ENCODE peak calls at places on chromosomes 5 and 9, in nine cellular contexts. One of them, this sample, is unnamed.

GRCh38 chr5:114412509-114413171 is 50.8 kb downstream of the KCNN2 start:
- DNase-seq in HCT116: peak; percentile 12
- DNase-seq in PC-3: peak; percentile 94
- DNase-seq in right cardiac atrium: no peak
- DNase-seq in stomach: no peak
- DNase-seq in naive thymus-derived CD4-positive, alpha-beta T cell: no peak
- DNase-seq in cardiac muscle cell: peak; percentile 8
- DNase-seq in body of pancreas: no peak
- DNase-seq in lower lobe of right lung: no peak
- DNase-seq in this sample: no peak

GRCh38 chr5:150376799-150377771 is 19.6 kb downstream of the TCOF1 start:
- DNase-seq in HCT116: no peak
- DNase-seq in PC-3: no peak
- DNase-seq in right cardiac atrium: no peak
- DNase-seq in stomach: no peak
- DNase-seq in naive thymus-derived CD4-positive, alpha-beta T cell: no peak
- DNase-seq in cardiac muscle cell: peak; percentile 18
- DNase-seq in body of pancreas: no peak
- DNase-seq in lower lobe of right lung: no peak
- DNase-seq in this sample: no peak

GRCh38 chr5:145198871-145199270 is 636.3 kb downstream of the PRELID2 start:
- DNase-seq in HCT116: no peak
- DNase-seq in PC-3: no peak
- DNase-seq in right cardiac atrium: no peak
- DNase-seq in stomach: no peak
- DNase-seq in naive thymus-derived CD4-positive, alpha-beta T cell: no peak
- DNase-seq in cardiac muscle cell: no peak
- DNase-seq in body of pancreas: no peak
- DNase-seq in lower lobe of right lung: no peak
- DNase-seq in this sample: no peak

GRCh38 chr5:168647083-168647482 is 67.9 kb upstream of the PANK3 start:
- DNase-seq in HCT116: no peak
- DNase-seq in PC-3: peak; percentile 49
- DNase-seq in right cardiac atrium: no peak
- DNase-seq in stomach: no peak
- DNase-seq in naive thymus-derived CD4-positive, alpha-beta T cell: no peak
- DNase-seq in cardiac muscle cell: no peak
- DNase-seq in body of pancreas: no peak
- DNase-seq in lower lobe of right lung: no peak
- DNase-seq in this sample: no peak

GRCh38 chr5:125254267-125254666 is 507.8 kb upstream of the ZNF608 start:
- DNase-seq in HCT116: no peak
- DNase-seq in PC-3: no peak
- DNase-seq in right cardiac atrium: no peak
- DNase-seq in stomach: no peak
- DNase-seq in naive thymus-derived CD4-positive, alpha-beta T cell: no peak
- DNase-seq in cardiac muscle cell: no peak
- DNase-seq in body of pancreas: no peak
- DNase-seq in lower lobe of right lung: no peak
- DNase-seq in this sample: no peak

GRCh38 chr5:42889311-42889933 is 77.7 kb upstream of the SELENOP start:
- DNase-seq in HCT116: peak; percentile 66
- DNase-seq in PC-3: peak; percentile 96
- DNase-seq in right cardiac atrium: peak; percentile 79
- DNase-seq in stomach: peak; percentile 85
- DNase-seq in naive thymus-derived CD4-positive, alpha-beta T cell: peak; percentile 56
- DNase-seq in cardiac muscle cell: peak; percentile 85
- DNase-seq in body of pancreas: peak; percentile 86
- DNase-seq in lower lobe of right lung: peak; percentile 63
- DNase-seq in this sample: peak; percentile 60

GRCh38 chr5:78629590-78629989 is 19.0 kb downstream of the LHFPL2 start:
- DNase-seq in HCT116: no peak
- DNase-seq in PC-3: no peak
- DNase-seq in right cardiac atrium: no peak
- DNase-seq in stomach: no peak
- DNase-seq in naive thymus-derived CD4-positive, alpha-beta T cell: no peak
- DNase-seq in cardiac muscle cell: no peak
- DNase-seq in body of pancreas: no peak
- DNase-seq in lower lobe of right lung: no peak
- DNase-seq in this sample: no peak

GRCh38 chr5:171898379-171898778 is 108.1 kb downstream of the FBXW11 start:
- DNase-seq in HCT116: no peak
- DNase-seq in PC-3: peak; percentile 32
- DNase-seq in right cardiac atrium: no peak
- DNase-seq in stomach: no peak
- DNase-seq in naive thymus-derived CD4-positive, alpha-beta T cell: no peak
- DNase-seq in cardiac muscle cell: no peak
- DNase-seq in body of pancreas: no peak
- DNase-seq in lower lobe of right lung: no peak
- DNase-seq in this sample: no peak

GRCh38 chr5:160555836-160556660 is 134.4 kb downstream of the PTTG1 start:
- DNase-seq in HCT116: no peak
- DNase-seq in PC-3: no peak
- DNase-seq in right cardiac atrium: no peak
- DNase-seq in stomach: no peak
- DNase-seq in naive thymus-derived CD4-positive, alpha-beta T cell: no peak
- DNase-seq in cardiac muscle cell: no peak
- DNase-seq in body of pancreas: no peak
- DNase-seq in lower lobe of right lung: peak; percentile 58
- DNase-seq in this sample: no peak

DNA sequence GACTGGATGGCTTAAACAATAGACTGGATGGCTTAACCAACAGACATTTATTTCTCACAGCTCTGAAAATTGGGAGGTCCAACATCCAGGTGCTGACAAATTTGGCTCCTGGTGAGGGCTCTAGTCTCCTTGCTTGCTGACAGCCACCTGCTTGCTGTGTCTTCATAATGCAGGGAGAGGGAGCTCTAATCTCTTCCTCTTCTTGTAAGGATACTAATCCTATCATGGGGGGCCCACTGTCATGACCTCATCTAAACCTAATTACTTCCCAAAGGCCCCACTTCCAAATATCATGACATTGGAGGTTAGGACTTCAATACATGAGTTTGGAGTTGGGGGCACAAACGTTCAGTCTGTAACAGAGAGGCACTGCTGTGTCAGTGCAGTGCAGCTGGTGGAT is 26.4 kb downstream of the FOXD1 start:
- DNase-seq in HCT116: no peak
- DNase-seq in PC-3: no peak
- DNase-seq in right cardiac atrium: no peak
- DNase-seq in stomach: no peak
- DNase-seq in naive thymus-derived CD4-positive, alpha-beta T cell: no peak
- DNase-seq in cardiac muscle cell: no peak
- DNase-seq in body of pancreas: no peak
- DNase-seq in lower lobe of right lung: no peak
- DNase-seq in this sample: no peak
- H3K27me3 ChIP-seq in HCT116: no peaks in the 10 kb centered on the region
- H3K27me3 ChIP-seq in PC-3: peaks cover 5% of the 10 kb centered on the region
- H3K27me3 ChIP-seq in right cardiac atrium: peaks cover 18% of the 10 kb centered on the region
- H3K27me3 ChIP-seq in stomach: peaks cover 18% of the 10 kb centered on the region
- H3K27me3 ChIP-seq in naive thymus-derived CD4-positive, alpha-beta T cell: peaks cover 20% of the 10 kb centered on the region
- H3K27me3 ChIP-seq in cardiac muscle cell: peaks cover 100% of the 10 kb centered on the region
- H3K27me3 ChIP-seq in body of pancreas: peaks cover 23% of the 10 kb centered on the region
- H3K27me3 ChIP-seq in lower lobe of right lung: peaks cover 95% of the 10 kb centered on the region
- H3K27me3 ChIP-seq in this sample: peaks cover 100% of the 10 kb centered on the region

DNA sequence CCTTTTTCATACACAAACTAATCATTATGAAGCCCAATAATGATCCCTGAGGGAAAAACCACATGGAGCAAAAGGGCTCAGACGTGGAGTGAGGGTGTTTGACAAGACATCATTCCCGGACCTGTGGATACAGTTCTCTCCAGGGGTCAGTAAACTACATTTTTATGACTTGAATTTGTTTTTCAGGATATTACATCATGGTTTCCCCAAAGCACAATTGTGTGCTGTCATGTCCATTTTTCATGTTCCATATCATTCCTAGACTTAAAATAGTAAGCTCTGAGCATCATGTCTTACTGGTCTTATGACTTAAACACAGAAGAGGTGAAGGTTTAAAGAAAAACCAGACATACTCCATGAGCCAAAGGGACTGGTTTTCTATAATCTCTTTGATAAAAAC is 234.4 kb downstream of the PCSK1 start:
- DNase-seq in HCT116: no peak
- DNase-seq in PC-3: no peak
- DNase-seq in right cardiac atrium: no peak
- DNase-seq in stomach: no peak
- DNase-seq in naive thymus-derived CD4-positive, alpha-beta T cell: no peak
- DNase-seq in cardiac muscle cell: peak; percentile 33
- DNase-seq in body of pancreas: no peak
- DNase-seq in lower lobe of right lung: no peak
- DNase-seq in this sample: no peak
- H3K27ac ChIP-seq in HCT116: no peak overlapping the region
- H3K27ac ChIP-seq in PC-3: no peak overlapping the region
- H3K27ac ChIP-seq in right cardiac atrium: no peak overlapping the region
- H3K27ac ChIP-seq in stomach: peak overlapping the region; percentile 61
- H3K27ac ChIP-seq in naive thymus-derived CD4-positive, alpha-beta T cell: no peak overlapping the region
- H3K27ac ChIP-seq in cardiac muscle cell: no peak overlapping the region
- H3K27ac ChIP-seq in body of pancreas: peak overlapping the region; percentile 80
- H3K27ac ChIP-seq in lower lobe of right lung: no peak overlapping the region
- H3K27ac ChIP-seq in this sample: no peak overlapping the region

DNA sequence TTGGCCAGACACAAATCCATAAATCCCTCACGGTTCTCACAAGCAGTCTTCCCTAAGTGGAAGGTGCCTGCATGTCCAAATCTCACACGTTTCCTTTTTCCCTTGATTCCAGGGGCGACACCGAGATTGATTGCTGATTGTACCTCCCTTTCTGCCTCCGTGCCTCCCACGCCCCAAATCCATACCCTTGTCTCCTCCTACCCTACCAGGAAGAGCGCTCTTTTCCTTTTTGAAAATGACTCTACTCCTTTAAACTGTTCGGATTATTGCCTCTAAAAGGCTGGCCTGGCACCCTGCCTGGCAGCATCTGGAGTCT is 4.5 kb downstream of the STC2 start:
- DNase-seq in HCT116: no peak
- DNase-seq in PC-3: no peak
- DNase-seq in right cardiac atrium: no peak
- DNase-seq in stomach: no peak
- DNase-seq in naive thymus-derived CD4-positive, alpha-beta T cell: no peak
- DNase-seq in cardiac muscle cell: no peak
- DNase-seq in body of pancreas: no peak
- DNase-seq in lower lobe of right lung: no peak
- DNase-seq in this sample: no peak
- H3K4me3 ChIP-seq in HCT116: no peak overlapping the region
- H3K4me3 ChIP-seq in PC-3: no peak overlapping the region
- H3K4me3 ChIP-seq in right cardiac atrium: no peak overlapping the region
- H3K4me3 ChIP-seq in stomach: no peak overlapping the region
- H3K4me3 ChIP-seq in naive thymus-derived CD4-positive, alpha-beta T cell: no peak overlapping the region
- H3K4me3 ChIP-seq in cardiac muscle cell: no peak overlapping the region
- H3K4me3 ChIP-seq in body of pancreas: no peak overlapping the region
- H3K4me3 ChIP-seq in lower lobe of right lung: peak overlapping the region; percentile 32
- H3K4me3 ChIP-seq in this sample: peak overlapping the region; percentile 40

GRCh38 chr9:68502279-68502678 is 38.4 kb downstream of the TMEM252 start:
- DNase-seq in HCT116: no peak
- DNase-seq in PC-3: no peak
- DNase-seq in right cardiac atrium: no peak
- DNase-seq in stomach: no peak
- DNase-seq in naive thymus-derived CD4-positive, alpha-beta T cell: no peak
- DNase-seq in cardiac muscle cell: no peak
- DNase-seq in body of pancreas: no peak
- DNase-seq in lower lobe of right lung: no peak
- DNase-seq in this sample: no peak

GRCh38 chr9:68501159-68501506 is 39.5 kb downstream of the TMEM252 start:
- DNase-seq in HCT116: no peak
- DNase-seq in PC-3: no peak
- DNase-seq in right cardiac atrium: no peak
- DNase-seq in stomach: no peak
- DNase-seq in naive thymus-derived CD4-positive, alpha-beta T cell: no peak
- DNase-seq in cardiac muscle cell: peak; percentile 6
- DNase-seq in body of pancreas: no peak
- DNase-seq in lower lobe of right lung: no peak
- DNase-seq in this sample: no peak

GRCh38 chr9:68498816-68499215 is 41.9 kb downstream of the TMEM252 start:
- DNase-seq in HCT116: no peak
- DNase-seq in PC-3: no peak
- DNase-seq in right cardiac atrium: no peak
- DNase-seq in stomach: no peak
- DNase-seq in naive thymus-derived CD4-positive, alpha-beta T cell: no peak
- DNase-seq in cardiac muscle cell: no peak
- DNase-seq in body of pancreas: no peak
- DNase-seq in lower lobe of right lung: no peak
- DNase-seq in this sample: no peak

GRCh38 chr9:68497629-68498028 is 43.1 kb downstream of the TMEM252 start:
- DNase-seq in HCT116: no peak
- DNase-seq in PC-3: no peak
- DNase-seq in right cardiac atrium: no peak
- DNase-seq in stomach: no peak
- DNase-seq in naive thymus-derived CD4-positive, alpha-beta T cell: no peak
- DNase-seq in cardiac muscle cell: no peak
- DNase-seq in body of pancreas: no peak
- DNase-seq in lower lobe of right lung: no peak
- DNase-seq in this sample: no peak

DNA sequence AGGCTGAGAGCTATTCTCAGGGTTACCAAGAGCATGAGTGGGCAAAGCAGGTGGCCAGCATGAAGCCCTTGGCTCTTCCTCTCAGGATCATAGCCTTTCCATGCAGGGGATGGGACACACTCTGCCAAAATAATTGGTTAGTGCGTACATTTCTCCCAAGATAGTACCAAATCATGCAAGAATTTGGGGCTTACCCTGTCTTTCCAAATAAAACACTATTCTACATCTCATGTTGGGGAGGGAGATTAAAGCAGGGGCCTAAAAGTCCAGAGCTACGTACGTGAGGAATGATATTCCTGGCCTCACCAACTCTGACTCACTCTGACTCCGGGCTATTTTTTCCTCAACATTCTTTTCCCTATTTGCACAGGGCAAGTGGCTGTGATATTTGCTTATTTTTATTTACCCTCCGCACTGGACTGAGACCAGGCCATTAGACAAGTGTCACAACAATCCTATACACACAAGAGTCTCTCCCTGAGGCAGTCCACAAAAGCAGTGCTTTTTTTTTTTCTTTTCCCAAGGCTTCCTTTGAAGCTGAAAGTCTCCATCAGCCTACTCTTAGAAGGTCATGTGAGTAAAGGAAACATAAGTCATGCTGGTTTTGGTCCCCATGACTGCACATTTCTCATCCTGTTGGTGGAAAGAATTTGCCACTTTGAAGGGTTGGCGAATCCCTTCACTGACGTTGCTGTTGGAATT is 40.1 kb downstream of the TMEM252 start:
- DNase-seq in HCT116: no peak
- DNase-seq in PC-3: peak; percentile 90
- DNase-seq in right cardiac atrium: no peak
- DNase-seq in stomach: no peak
- DNase-seq in naive thymus-derived CD4-positive, alpha-beta T cell: no peak
- DNase-seq in cardiac muscle cell: peak; percentile 9
- DNase-seq in body of pancreas: no peak
- DNase-seq in lower lobe of right lung: no peak
- DNase-seq in this sample: no peak
- H3K27me3 ChIP-seq in HCT116: peaks cover 34% of the 10 kb centered on the region
- H3K27me3 ChIP-seq in PC-3: no peaks in the 10 kb centered on the region
- H3K27me3 ChIP-seq in right cardiac atrium: no peaks in the 10 kb centered on the region
- H3K27me3 ChIP-seq in stomach: no peaks in the 10 kb centered on the region
- H3K27me3 ChIP-seq in naive thymus-derived CD4-positive, alpha-beta T cell: no peaks in the 10 kb centered on the region
- H3K27me3 ChIP-seq in cardiac muscle cell: no peaks in the 10 kb centered on the region
- H3K27me3 ChIP-seq in body of pancreas: no peaks in the 10 kb centered on the region
- H3K27me3 ChIP-seq in lower lobe of right lung: no peaks in the 10 kb centered on the region
- H3K27me3 ChIP-seq in this sample: no peaks in the 10 kb centered on the region

GRCh38 chr5:119359737-119360413 is 4.1 kb downstream of the TNFAIP8 start:
- DNase-seq in HCT116: no peak
- DNase-seq in PC-3: peak; percentile 36
- DNase-seq in right cardiac atrium: no peak
- DNase-seq in stomach: no peak
- DNase-seq in naive thymus-derived CD4-positive, alpha-beta T cell: no peak
- DNase-seq in cardiac muscle cell: no peak
- DNase-seq in body of pancreas: no peak
- DNase-seq in lower lobe of right lung: no peak
- DNase-seq in this sample: no peak
- H3K27ac ChIP-seq in HCT116: no peak overlapping the region
- H3K27ac ChIP-seq in PC-3: peak overlapping the region; percentile 64
- H3K27ac ChIP-seq in right cardiac atrium: no peak overlapping the region
- H3K27ac ChIP-seq in stomach: peak overlapping the region; percentile 81
- H3K27ac ChIP-seq in naive thymus-derived CD4-positive, alpha-beta T cell: peak overlapping the region; percentile 55
- H3K27ac ChIP-seq in cardiac muscle cell: peak overlapping the region; percentile 40
- H3K27ac ChIP-seq in body of pancreas: no peak overlapping the region
- H3K27ac ChIP-seq in lower lobe of right lung: peak overlapping the region; percentile 38
- H3K27ac ChIP-seq in this sample: no peak overlapping the region

This sample was measured in left ventricle myocardium inferior.